ENCODE peak calls at places on chromosome 6, in five cellular contexts. W is HFF-Myc; N is AG09309; E is activated CD4-positive, alpha-beta T cell treated with anti-CD3 and anti-CD28 coated beads, Interleukin-2, amount 50 U/mL, for 48 hours; Z is NCI-H1105. J is an unnamed sample.
A peak's percentile ranks its signal among the peaks of the same experiment; 100 is the strongest.

GRCh38 chr6:134174790-134175531 is 122.5 kb upstream of the SLC2A12 start:
- DNase-seq in W (peak; percentile 57), Z (peak; percentile 73), N (no peak), E (peak; percentile 95), J (peak; percentile 97)

GRCh38 chr6:12602342-12602741 is 114.2 kb upstream of the PHACTR1 start:
- DNase-seq in W (no peak), E (no peak), Z (no peak), N (no peak), J (no peak)

GRCh38 chr6:168163096-168163731 is 84.2 kb upstream of the FRMD1 start:
- DNase-seq in Z (no peak), N (peak; percentile 70), W (no peak), E (no peak), J (no peak)

GRCh38 chr6:26330835-26331808 is 33.9 kb upstream of the BTN3A2 start:
- DNase-seq in W (no peak), E (peak; percentile 70), Z (no peak), N (no peak), J (no peak)

GRCh38 chr6:31239854-31240253 is 32.0 kb downstream of the HLA-C start:
- DNase-seq in E (no peak), W (peak; percentile 7), N (no peak), Z (no peak), J (no peak)

GRCh38 chr6:38723783-38724182 is 8.7 kb downstream of the DNAH8 start:
- DNase-seq in Z (no peak), E (no peak), N (no peak), W (no peak), J (no peak)

GRCh38 chr6:168029459-168030217 is 32.2 kb downstream of the KIF25 start:
- DNase-seq in E (no peak), W (no peak), N (no peak), Z (no peak), J (no peak)

GRCh38 chr6:137313928-137314855 is 95.0 kb upstream of the IFNGR1 start:
- DNase-seq in W (peak; percentile 27), Z (peak; percentile 60), E (peak; percentile 77), N (peak; percentile 14), J (peak; percentile 83)

GRCh38 chr6:3422457-3422816 is 34.4 kb downstream of the SLC22A23 start:
- DNase-seq in N (no peak), Z (peak; percentile 30), W (no peak), E (no peak), J (no peak)

GRCh38 chr6:161169060-161169459 is 104.8 kb downstream of the AGPAT4 start:
- DNase-seq in E (no peak), N (no peak), Z (no peak), W (no peak), J (no peak)

GRCh38 chr6:138593100-138593877 is 94.0 kb upstream of the NHSL1 start:
- DNase-seq in W (peak; percentile 97), Z (no peak), E (peak; percentile 48), N (peak; percentile 94), J (no peak)

GRCh38 chr6:72622094-72622540 is 253 bp downstream of the KCNQ5 start:
- DNase-seq in W (no peak), E (peak; percentile 59), Z (peak; percentile 48), N (no peak), J (peak; percentile 40)

GRCh38 chr6:44535967-44536366 is 148.5 kb downstream of the CDC5L start:
- DNase-seq in N (no peak), W (no peak), E (no peak), Z (no peak), J (no peak)

GRCh38 chr6:131134950-131135243 is 370 bp upstream of the AKAP7 start:
- DNase-seq in Z (no peak), E (no peak), W (no peak), N (no peak), J (no peak)

GRCh38 chr6:140043357-140043756 is 668.9 kb upstream of the CITED2 start:
- DNase-seq in E (no peak), N (peak; percentile 92), W (peak; percentile 95), Z (no peak), J (no peak)

GRCh38 chr6:15476631-15477380 is 186.0 kb downstream of the DTNBP1 start:
- DNase-seq in E (no peak), W (no peak), N (no peak), Z (no peak), J (no peak)

GRCh38 chr6:17442196-17442595 is 48.8 kb downstream of the CAP2 start:
- DNase-seq in E (no peak), Z (no peak), N (no peak), W (no peak), J (no peak)

GRCh38 chr6:69957990-69958559 is 91.7 kb downstream of the COL19A1 start:
- DNase-seq in E (no peak), N (no peak), W (no peak), Z (no peak), J (no peak)

GRCh38 chr6:90610671-90611542 is 24.0 kb upstream of the MAP3K7 start:
- DNase-seq in E (peak; percentile 59), N (no peak), W (no peak), Z (peak; percentile 56), J (peak; percentile 64)

GRCh38 chr6:431986-432385 is 40.4 kb downstream of the IRF4 start:
- DNase-seq in E (peak; percentile 78), N (no peak), W (no peak), Z (no peak), J (no peak)

GRCh38 chr6:118993803-118994231 is 58.9 kb upstream of the MCM9 start:
- DNase-seq in E (no peak), N (no peak), W (no peak), Z (no peak), J (no peak)

GRCh38 chr6:105318660-105319059 is 84.2 kb downstream of the PREP start:
- DNase-seq in Z (no peak), N (no peak), W (no peak), E (no peak), J (no peak)

GRCh38 chr6:42704251-42704936 is 18.0 kb downstream of the PRPH2 start:
- DNase-seq in E (no peak), N (no peak), W (no peak), Z (no peak), J (peak; percentile 58)

J was measured in Right ventricle myocardium superior.